ENCODE peak calls at places on chromosomes 4 and X, in four cellular contexts. One of them, this sample, is unnamed.

GRCh38 chr4:13527983-13528822 is 16.1 kb downstream of the NKX3-2 start:
- DNase-seq in GM23248: no peak
- DNase-seq in Karpas-422: peak
- DNase-seq in cardiac muscle cell: no peak
- DNase-seq in this sample: no peak

GRCh38 chr4:144906181-144906895 is 191.7 kb downstream of the ANAPC10 start:
- DNase-seq in GM23248: peak
- DNase-seq in Karpas-422: no peak
- DNase-seq in cardiac muscle cell: peak
- DNase-seq in this sample: peak

GRCh38 chr4:41797260-41797659 is 48.7 kb upstream of the PHOX2B start:
- DNase-seq in GM23248: no peak
- DNase-seq in Karpas-422: no peak
- DNase-seq in cardiac muscle cell: no peak
- DNase-seq in this sample: no peak

GRCh38 chr4:1243451-1244080 is 5.4 kb downstream of the CTBP1 start:
- DNase-seq in GM23248: no peak
- DNase-seq in Karpas-422: peak
- DNase-seq in cardiac muscle cell: no peak
- DNase-seq in this sample: no peak

GRCh38 chrX:43644124-43644701 is 11.9 kb upstream of the MAOA start:
- DNase-seq in GM23248: peak
- DNase-seq in Karpas-422: no peak
- DNase-seq in cardiac muscle cell: peak
- DNase-seq in this sample: peak

GRCh38 chr4:118284169-118284568 is 68.6 kb downstream of the PRSS12 start:
- DNase-seq in GM23248: no peak
- DNase-seq in Karpas-422: peak
- DNase-seq in cardiac muscle cell: no peak
- DNase-seq in this sample: no peak

GRCh38 chrX:9788908-9789307 is 2.7 kb downstream of the SHROOM2 start:
- DNase-seq in GM23248: peak
- DNase-seq in Karpas-422: no peak
- DNase-seq in cardiac muscle cell: peak
- DNase-seq in this sample: peak

GRCh38 chr4:61443813-61444510 is 243.8 kb downstream of the ADGRL3 start:
- DNase-seq in GM23248: no peak
- DNase-seq in Karpas-422: no peak
- DNase-seq in cardiac muscle cell: peak
- DNase-seq in this sample: peak

GRCh38 chr4:137425281-137425680 is 107.0 kb downstream of the PCDH18 start:
- DNase-seq in GM23248: no peak
- DNase-seq in Karpas-422: no peak
- DNase-seq in cardiac muscle cell: no peak
- DNase-seq in this sample: no peak

GRCh38 chrX:71454222-71454621 is 78.7 kb upstream of the OGT start:
- DNase-seq in GM23248: peak
- DNase-seq in Karpas-422: no peak
- DNase-seq in cardiac muscle cell: peak
- DNase-seq in this sample: peak

GRCh38 chr4:75698162-75698962 is 25.2 kb upstream of the G3BP2 start:
- DNase-seq in GM23248: no peak
- DNase-seq in Karpas-422: peak
- DNase-seq in cardiac muscle cell: no peak
- DNase-seq in this sample: no peak

GRCh38 chrX:150324919-150325318 is 38.2 kb upstream of the MAMLD1 start:
- DNase-seq in GM23248: no peak
- DNase-seq in Karpas-422: no peak
- DNase-seq in cardiac muscle cell: peak
- DNase-seq in this sample: peak

GRCh38 chr4:101367201-101367600 is 19.9 kb upstream of the PPP3CA start:
- DNase-seq in GM23248: peak
- DNase-seq in Karpas-422: no peak
- DNase-seq in cardiac muscle cell: peak
- DNase-seq in this sample: peak

GRCh38 chr4:84319124-84319523 is 180.0 kb downstream of the NKX6-1 start:
- DNase-seq in GM23248: peak
- DNase-seq in Karpas-422: no peak
- DNase-seq in cardiac muscle cell: peak
- DNase-seq in this sample: peak

GRCh38 chr4:72954811-72955210 is 114.7 kb downstream of the COX18 start:
- DNase-seq in GM23248: peak
- DNase-seq in Karpas-422: no peak
- DNase-seq in cardiac muscle cell: no peak
- DNase-seq in this sample: no peak

GRCh38 chrX:38664285-38664684 is 102.9 kb downstream of the TSPAN7 start:
- DNase-seq in GM23248: peak
- DNase-seq in Karpas-422: peak
- DNase-seq in cardiac muscle cell: peak
- DNase-seq in this sample: peak

GRCh38 chrX:12824944-12825343 is 33.7 kb downstream of the PRPS2 start:
- DNase-seq in GM23248: no peak
- DNase-seq in Karpas-422: no peak
- DNase-seq in cardiac muscle cell: no peak
- DNase-seq in this sample: no peak

DNA sequence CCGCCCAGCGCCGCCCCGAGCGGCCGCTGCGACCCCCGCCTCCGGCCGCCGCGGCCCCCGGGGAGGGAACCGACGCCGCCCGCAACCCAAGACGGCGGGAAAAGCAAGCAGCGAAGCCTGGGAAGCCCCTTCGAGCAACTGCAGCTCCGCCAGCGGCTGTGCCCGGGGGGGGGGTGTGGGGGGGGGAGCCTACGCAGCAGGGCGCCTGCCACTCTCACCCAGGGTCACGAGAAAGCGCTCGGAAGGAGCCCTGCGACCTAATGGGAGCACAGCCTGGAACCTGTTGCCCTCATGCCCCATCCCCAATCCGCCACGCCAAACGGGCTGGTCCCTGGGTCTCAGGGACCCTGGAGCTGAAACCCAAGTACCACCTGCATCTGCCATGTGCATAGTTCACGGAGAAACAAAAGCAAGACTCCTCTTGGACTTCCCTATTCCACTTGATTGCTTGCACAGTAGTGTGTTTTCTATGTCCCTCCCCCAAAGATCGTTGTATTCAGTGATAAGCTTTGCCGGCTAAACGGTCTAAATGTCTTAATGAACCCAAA is 318 bp upstream of the GAB3 start:
- DNase-seq in GM23248: no peak
- DNase-seq in Karpas-422: no peak
- DNase-seq in cardiac muscle cell: no peak
- DNase-seq in this sample: no peak
- H3K4me3 ChIP-seq in GM23248: no peak
- H3K4me3 ChIP-seq in Karpas-422: peak
- H3K4me3 ChIP-seq in cardiac muscle cell: no peak
- H3K4me3 ChIP-seq in this sample: peak

GRCh38 chr4:11323771-11324170 is 104.9 kb downstream of the HS3ST1 start:
- DNase-seq in GM23248: no peak
- DNase-seq in Karpas-422: no peak
- DNase-seq in cardiac muscle cell: no peak
- DNase-seq in this sample: no peak

GRCh38 chr4:11328401-11328800 is 100.3 kb downstream of the HS3ST1 start:
- DNase-seq in GM23248: no peak
- DNase-seq in Karpas-422: no peak
- DNase-seq in cardiac muscle cell: no peak
- DNase-seq in this sample: no peak
- H3K4me3 ChIP-seq in GM23248: no peak
- H3K4me3 ChIP-seq in Karpas-422: no peak
- H3K4me3 ChIP-seq in cardiac muscle cell: no peak
- H3K4me3 ChIP-seq in this sample: no peak

GRCh38 chr4:139628184-139629012 is 37.2 kb upstream of the MGST2 start:
- DNase-seq in GM23248: no peak
- DNase-seq in Karpas-422: no peak
- DNase-seq in cardiac muscle cell: no peak
- DNase-seq in this sample: no peak
- H3K4me3 ChIP-seq in GM23248: no peak
- H3K4me3 ChIP-seq in Karpas-422: no peak
- H3K4me3 ChIP-seq in cardiac muscle cell: no peak
- H3K4me3 ChIP-seq in this sample: no peak

GRCh38 chr4:186840771-186841301 is 117.2 kb upstream of the FAT1 start:
- DNase-seq in GM23248: peak
- DNase-seq in Karpas-422: no peak
- DNase-seq in cardiac muscle cell: no peak
- DNase-seq in this sample: no peak
- H3K4me3 ChIP-seq in GM23248: no peak
- H3K4me3 ChIP-seq in Karpas-422: no peak
- H3K4me3 ChIP-seq in cardiac muscle cell: no peak
- H3K4me3 ChIP-seq in this sample: no peak

GRCh38 chrX:102154900-102155805 is 624 bp downstream of the BEX5 start:
- DNase-seq in GM23248: peak
- DNase-seq in Karpas-422: peak
- DNase-seq in cardiac muscle cell: no peak
- DNase-seq in this sample: no peak
- H3K4me3 ChIP-seq in GM23248: peak
- H3K4me3 ChIP-seq in Karpas-422: peak
- H3K4me3 ChIP-seq in cardiac muscle cell: peak
- H3K4me3 ChIP-seq in this sample: no peak

This sample was measured in choroid plexus epithelial cell.